ENCODE peak calls at places on chromosomes 12 and 14, in eight cellular contexts. W is SW480; I is CD4-positive, alpha-beta T cell; D is Panc1; O is GM04504; E is trophoblast cell; L is thyroid gland; N is NCI-H748 treated with DMSO at 0.1 percent for 48 hours. H is an unnamed sample.

GRCh38 chr14:66824251-66824650 is 316.3 kb downstream of the GPHN start:
- DNase-seq in W (no peak), I (no peak), D (no peak), O (no peak), E (no peak), L (no peak), N (no peak), H (no peak)

GRCh38 chr12:6607751-6608591 is 792 bp upstream of the CHD4 start:
- DNase-seq in W (peak; percentile 99), I (peak; percentile 51), D (no peak), O (no peak), E (peak; percentile 92), L (peak; percentile 74), N (peak; percentile 82), H (peak; percentile 91)

GRCh38 chr12:6612247-6612646 is 5.1 kb upstream of the CHD4 start:
- DNase-seq in W (peak; percentile 53), I (no peak), D (no peak), O (no peak), E (no peak), L (peak; percentile 28), N (no peak), H (no peak)

GRCh38 chr12:127241056-127241830 is 1025.7 kb upstream of the TMEM132C start:
- DNase-seq in W (no peak), I (no peak), D (no peak), O (no peak), E (peak; percentile 42), L (no peak), N (no peak), H (no peak)

GRCh38 chr12:23139026-23139425 is 514.1 kb downstream of the ETNK1 start:
- DNase-seq in W (no peak), I (no peak), D (no peak), O (no peak), E (no peak), L (no peak), N (no peak), H (no peak)

GRCh38 chr12:25278274-25278673 is 27.5 kb upstream of the KRAS start:
- DNase-seq in W (no peak), I (no peak), D (no peak), O (no peak), E (no peak), L (no peak), N (no peak), H (no peak)

GRCh38 chr14:41872906-41873305 is 266.2 kb downstream of the LRFN5 start:
- DNase-seq in W (no peak), I (no peak), D (no peak), O (no peak), E (no peak), L (no peak), N (no peak), H (no peak)

GRCh38 chr14:91378945-91379932 is 38.4 kb downstream of the CCDC88C start:
- DNase-seq in W (no peak), I (no peak), D (no peak), O (no peak), E (no peak), L (no peak), N (no peak), H (no peak)

GRCh38 chr12:107912421-107913004 is 138.0 kb downstream of the ASCL4 start:
- DNase-seq in W (no peak), I (peak; percentile 43), D (no peak), O (no peak), E (peak; percentile 13), L (peak; percentile 81), N (no peak), H (peak; percentile 27)

GRCh38 chr12:87336814-87337336 is 692.3 kb downstream of the C12orf50 start:
- DNase-seq in W (no peak), I (no peak), D (no peak), O (no peak), E (no peak), L (no peak), N (no peak), H (no peak)

GRCh38 chr12:47744005-47744651 is 14.6 kb downstream of the RAPGEF3 start:
- DNase-seq in W (peak; percentile 85), I (peak; percentile 64), D (no peak), O (no peak), E (peak; percentile 84), L (peak; percentile 89), N (peak; percentile 55), H (peak; percentile 60)